ENCODE peak calls at places on chromosomes 12 and 14, in four cellular contexts. One of them, this sample, is unnamed.

GRCh38 chr12:56840922-56841321 is 77.8 kb downstream of the HSD17B6 start:
- DNase-seq in amniotic epithelial cell: peak
- DNase-seq in iris pigment epithelial cell: peak
- DNase-seq in testis: no peak
- DNase-seq in this sample: peak

GRCh38 chr14:93037354-93037753 is 78.4 kb downstream of the ITPK1 start:
- DNase-seq in iris pigment epithelial cell: no peak
- DNase-seq in testis: no peak
- DNase-seq in amniotic epithelial cell: no peak
- DNase-seq in this sample: no peak

GRCh38 chr14:29236848-29237247 is 470.3 kb downstream of the FOXG1 start:
- DNase-seq in amniotic epithelial cell: peak
- DNase-seq in iris pigment epithelial cell: peak
- DNase-seq in testis: no peak
- DNase-seq in this sample: peak

GRCh38 chr14:41699506-41699905 is 92.8 kb downstream of the LRFN5 start:
- DNase-seq in testis: no peak
- DNase-seq in iris pigment epithelial cell: no peak
- DNase-seq in amniotic epithelial cell: peak
- DNase-seq in this sample: peak

GRCh38 chr14:34874386-34875030 is 652 bp downstream of the BAZ1A start:
- DNase-seq in iris pigment epithelial cell: peak
- DNase-seq in amniotic epithelial cell: peak
- DNase-seq in testis: peak
- DNase-seq in this sample: peak

GRCh38 chr12:128911861-128912260 is 58.6 kb downstream of the GLT1D1 start:
- DNase-seq in testis: no peak
- DNase-seq in amniotic epithelial cell: no peak
- DNase-seq in iris pigment epithelial cell: no peak
- DNase-seq in this sample: no peak

GRCh38 chr12:67141405-67142018 is 127.6 kb upstream of the CAND1 start:
- DNase-seq in iris pigment epithelial cell: no peak
- DNase-seq in amniotic epithelial cell: no peak
- DNase-seq in testis: no peak
- DNase-seq in this sample: no peak

GRCh38 chr12:113396828-113397496 is 6.7 kb downstream of the SDS start:
- DNase-seq in testis: no peak
- DNase-seq in amniotic epithelial cell: no peak
- DNase-seq in iris pigment epithelial cell: no peak
- DNase-seq in this sample: no peak

GRCh38 chr12:91910871-91911388 is 234.7 kb downstream of the BTG1 start:
- DNase-seq in amniotic epithelial cell: no peak
- DNase-seq in iris pigment epithelial cell: no peak
- DNase-seq in testis: no peak
- DNase-seq in this sample: no peak

GRCh38 chr14:34997762-34998161 is 15.0 kb downstream of the SRP54 start:
- DNase-seq in testis: no peak
- DNase-seq in iris pigment epithelial cell: peak
- DNase-seq in amniotic epithelial cell: no peak
- DNase-seq in this sample: peak

GRCh38 chr14:81673930-81674329 is 140.3 kb upstream of the SEL1L start:
- DNase-seq in amniotic epithelial cell: no peak
- DNase-seq in testis: no peak
- DNase-seq in iris pigment epithelial cell: no peak
- DNase-seq in this sample: no peak

GRCh38 chr12:27711312-27711682 is 665 bp downstream of the MRPS35 start:
- DNase-seq in testis: no peak
- DNase-seq in iris pigment epithelial cell: peak
- DNase-seq in amniotic epithelial cell: no peak
- DNase-seq in this sample: no peak

GRCh38 chr12:115998119-115998633 is 279.3 kb downstream of the MED13L start:
- DNase-seq in iris pigment epithelial cell: peak
- DNase-seq in testis: no peak
- DNase-seq in amniotic epithelial cell: peak
- DNase-seq in this sample: peak

GRCh38 chr12:5522358-5523335 is 90.7 kb downstream of the NTF3 start:
- DNase-seq in testis: no peak
- DNase-seq in iris pigment epithelial cell: no peak
- DNase-seq in amniotic epithelial cell: no peak
- DNase-seq in this sample: no peak

GRCh38 chr14:63308723-63309317 is 9.9 kb downstream of the GPHB5 start:
- DNase-seq in iris pigment epithelial cell: peak
- DNase-seq in testis: no peak
- DNase-seq in amniotic epithelial cell: peak
- DNase-seq in this sample: no peak

GRCh38 chr12:27585739-27586265 is 61.8 kb downstream of the PPFIBP1 start:
- DNase-seq in iris pigment epithelial cell: no peak
- DNase-seq in testis: no peak
- DNase-seq in amniotic epithelial cell: no peak
- DNase-seq in this sample: no peak

GRCh38 chr14:64730681-64731080 is 26.5 kb downstream of the PLEKHG3 start:
- DNase-seq in iris pigment epithelial cell: no peak
- DNase-seq in testis: no peak
- DNase-seq in amniotic epithelial cell: no peak
- DNase-seq in this sample: no peak

GRCh38 chr12:10189653-10190052 is 10.8 kb downstream of the TMEM52B start:
- DNase-seq in amniotic epithelial cell: peak
- DNase-seq in iris pigment epithelial cell: peak
- DNase-seq in testis: peak
- DNase-seq in this sample: peak

GRCh38 chr12:52514471-52515318 is 5.5 kb downstream of the KRT5 start:
- DNase-seq in iris pigment epithelial cell: no peak
- DNase-seq in amniotic epithelial cell: no peak
- DNase-seq in testis: no peak
- DNase-seq in this sample: no peak

GRCh38 chr14:104286496-104286895 is 148.1 kb downstream of the KIF26A start:
- DNase-seq in amniotic epithelial cell: no peak
- DNase-seq in testis: no peak
- DNase-seq in iris pigment epithelial cell: no peak
- DNase-seq in this sample: no peak

GRCh38 chr14:95304342-95304741 is 15.4 kb downstream of the CLMN start:
- DNase-seq in iris pigment epithelial cell: no peak
- DNase-seq in testis: no peak
- DNase-seq in amniotic epithelial cell: no peak
- DNase-seq in this sample: no peak

GRCh38 chr14:100065942-100066574 is 836 bp downstream of the EVL start:
- DNase-seq in testis: no peak
- DNase-seq in amniotic epithelial cell: no peak
- DNase-seq in iris pigment epithelial cell: no peak
- DNase-seq in this sample: no peak

GRCh38 chr12:68279227-68280054 is 26.0 kb upstream of the IL22 start:
- DNase-seq in iris pigment epithelial cell: peak
- DNase-seq in testis: no peak
- DNase-seq in amniotic epithelial cell: peak
- DNase-seq in this sample: peak

GRCh38 chr12:52539024-52539820 is 13.7 kb downstream of the KRT71 start:
- DNase-seq in iris pigment epithelial cell: no peak
- DNase-seq in testis: no peak
- DNase-seq in amniotic epithelial cell: peak
- DNase-seq in this sample: peak

GRCh38 chr14:75053396-75054289 is 2.4 kb upstream of the MLH3 start:
- DNase-seq in amniotic epithelial cell: no peak
- DNase-seq in iris pigment epithelial cell: peak
- DNase-seq in testis: no peak
- DNase-seq in this sample: peak

GRCh38 chr12:76896274-76896673 is 17.5 kb upstream of the CSRP2 start:
- DNase-seq in testis: no peak
- DNase-seq in iris pigment epithelial cell: no peak
- DNase-seq in amniotic epithelial cell: no peak
- DNase-seq in this sample: no peak

GRCh38 chr14:84064756-84065155 is 1465.2 kb upstream of the FLRT2 start:
- DNase-seq in amniotic epithelial cell: no peak
- DNase-seq in iris pigment epithelial cell: no peak
- DNase-seq in testis: no peak
- DNase-seq in this sample: no peak

GRCh38 chr12:42767998-42768397 is 178.5 kb upstream of the PRICKLE1 start:
- DNase-seq in amniotic epithelial cell: no peak
- DNase-seq in testis: no peak
- DNase-seq in iris pigment epithelial cell: no peak
- DNase-seq in this sample: no peak

GRCh38 chr12:65460076-65460475 is 181.6 kb downstream of the MSRB3 start:
- DNase-seq in amniotic epithelial cell: no peak
- DNase-seq in testis: no peak
- DNase-seq in iris pigment epithelial cell: no peak
- DNase-seq in this sample: no peak

GRCh38 chr14:25406818-25407217 is 356.9 kb upstream of the STXBP6 start:
- DNase-seq in amniotic epithelial cell: peak
- DNase-seq in iris pigment epithelial cell: peak
- DNase-seq in testis: peak
- DNase-seq in this sample: no peak

This sample was measured in mesenchymal stem cell.